ENCODE peak calls at places on chromosomes 6 and 20, in nine cellular contexts. One of them, this sample, is unnamed.

GRCh38 chr20:49562341-49563014 is 5.5 kb downstream of the PTGIS start:
- DNase-seq in Caki2: peak; percentile 49
- DNase-seq in cerebellum: no peak
- DNase-seq in NCI-H1105: no peak
- DNase-seq in GDM1: no peak
- DNase-seq in stimulated activated CD8-positive, alpha-beta memory T cell treated with anti-CD3 and anti-CD28 coated beads, Interleukin-15, amount 100 ng/mL, for 1 hour: no peak
- DNase-seq in activated naive CD4-positive, alpha-beta T cell: no peak
- DNase-seq in fibroblast of the conjunctiva: no peak
- DNase-seq in HS-27A: peak; percentile 84
- DNase-seq in this sample: no peak

GRCh38 chr6:21595265-21595950 is 1.9 kb downstream of the SOX4 start:
- DNase-seq in Caki2: peak; percentile 58
- DNase-seq in cerebellum: peak; percentile 28
- DNase-seq in NCI-H1105: peak; percentile 68
- DNase-seq in GDM1: no peak
- DNase-seq in stimulated activated CD8-positive, alpha-beta memory T cell treated with anti-CD3 and anti-CD28 coated beads, Interleukin-15, amount 100 ng/mL, for 1 hour: no peak
- DNase-seq in activated naive CD4-positive, alpha-beta T cell: no peak
- DNase-seq in fibroblast of the conjunctiva: no peak
- DNase-seq in HS-27A: no peak
- DNase-seq in this sample: no peak

GRCh38 chr20:24389686-24390085 is 79.7 kb upstream of the SYNDIG1 start:
- DNase-seq in Caki2: no peak
- DNase-seq in cerebellum: no peak
- DNase-seq in NCI-H1105: no peak
- DNase-seq in GDM1: peak; percentile 93
- DNase-seq in stimulated activated CD8-positive, alpha-beta memory T cell treated with anti-CD3 and anti-CD28 coated beads, Interleukin-15, amount 100 ng/mL, for 1 hour: no peak
- DNase-seq in activated naive CD4-positive, alpha-beta T cell: no peak
- DNase-seq in fibroblast of the conjunctiva: no peak
- DNase-seq in HS-27A: no peak
- DNase-seq in this sample: no peak

GRCh38 chr6:142058216-142058925 is 74.4 kb upstream of the GJE1 start:
- DNase-seq in Caki2: no peak
- DNase-seq in cerebellum: no peak
- DNase-seq in NCI-H1105: no peak
- DNase-seq in GDM1: no peak
- DNase-seq in stimulated activated CD8-positive, alpha-beta memory T cell treated with anti-CD3 and anti-CD28 coated beads, Interleukin-15, amount 100 ng/mL, for 1 hour: no peak
- DNase-seq in activated naive CD4-positive, alpha-beta T cell: no peak
- DNase-seq in fibroblast of the conjunctiva: no peak
- DNase-seq in HS-27A: no peak
- DNase-seq in this sample: no peak

GRCh38 chr20:63273635-63274380 is 1.2 kb downstream of the ARFGAP1 start:
- DNase-seq in Caki2: peak; percentile 71
- DNase-seq in cerebellum: no peak
- DNase-seq in NCI-H1105: no peak
- DNase-seq in GDM1: no peak
- DNase-seq in stimulated activated CD8-positive, alpha-beta memory T cell treated with anti-CD3 and anti-CD28 coated beads, Interleukin-15, amount 100 ng/mL, for 1 hour: no peak
- DNase-seq in activated naive CD4-positive, alpha-beta T cell: no peak
- DNase-seq in fibroblast of the conjunctiva: no peak
- DNase-seq in HS-27A: peak; percentile 42
- DNase-seq in this sample: no peak

GRCh38 chr6:149492798-149493165 is 8.0 kb upstream of the ZC3H12D start:
- DNase-seq in Caki2: no peak
- DNase-seq in cerebellum: no peak
- DNase-seq in NCI-H1105: no peak
- DNase-seq in GDM1: no peak
- DNase-seq in stimulated activated CD8-positive, alpha-beta memory T cell treated with anti-CD3 and anti-CD28 coated beads, Interleukin-15, amount 100 ng/mL, for 1 hour: no peak
- DNase-seq in activated naive CD4-positive, alpha-beta T cell: no peak
- DNase-seq in fibroblast of the conjunctiva: no peak
- DNase-seq in HS-27A: no peak
- DNase-seq in this sample: no peak

GRCh38 chr20:19275630-19276071 is 63.2 kb downstream of the SLC24A3 start:
- DNase-seq in Caki2: no peak
- DNase-seq in cerebellum: peak; percentile 8
- DNase-seq in NCI-H1105: peak; percentile 93
- DNase-seq in GDM1: no peak
- DNase-seq in stimulated activated CD8-positive, alpha-beta memory T cell treated with anti-CD3 and anti-CD28 coated beads, Interleukin-15, amount 100 ng/mL, for 1 hour: no peak
- DNase-seq in activated naive CD4-positive, alpha-beta T cell: no peak
- DNase-seq in fibroblast of the conjunctiva: peak; percentile 81
- DNase-seq in HS-27A: no peak
- DNase-seq in this sample: no peak

GRCh38 chr20:55472704-55473103 is 532.6 kb downstream of the CBLN4 start:
- DNase-seq in Caki2: no peak
- DNase-seq in cerebellum: no peak
- DNase-seq in NCI-H1105: no peak
- DNase-seq in GDM1: no peak
- DNase-seq in stimulated activated CD8-positive, alpha-beta memory T cell treated with anti-CD3 and anti-CD28 coated beads, Interleukin-15, amount 100 ng/mL, for 1 hour: no peak
- DNase-seq in activated naive CD4-positive, alpha-beta T cell: no peak
- DNase-seq in fibroblast of the conjunctiva: no peak
- DNase-seq in HS-27A: no peak
- DNase-seq in this sample: no peak

GRCh38 chr20:24737212-24737850 is 211.7 kb upstream of the CST7 start:
- DNase-seq in Caki2: no peak
- DNase-seq in cerebellum: no peak
- DNase-seq in NCI-H1105: no peak
- DNase-seq in GDM1: no peak
- DNase-seq in stimulated activated CD8-positive, alpha-beta memory T cell treated with anti-CD3 and anti-CD28 coated beads, Interleukin-15, amount 100 ng/mL, for 1 hour: no peak
- DNase-seq in activated naive CD4-positive, alpha-beta T cell: no peak
- DNase-seq in fibroblast of the conjunctiva: no peak
- DNase-seq in HS-27A: no peak
- DNase-seq in this sample: no peak

GRCh38 chr20:54172856-54173652 is 732 bp downstream of the CYP24A1 start:
- DNase-seq in Caki2: peak; percentile 78
- DNase-seq in cerebellum: no peak
- DNase-seq in NCI-H1105: peak; percentile 54
- DNase-seq in GDM1: no peak
- DNase-seq in stimulated activated CD8-positive, alpha-beta memory T cell treated with anti-CD3 and anti-CD28 coated beads, Interleukin-15, amount 100 ng/mL, for 1 hour: no peak
- DNase-seq in activated naive CD4-positive, alpha-beta T cell: no peak
- DNase-seq in fibroblast of the conjunctiva: no peak
- DNase-seq in HS-27A: no peak
- DNase-seq in this sample: no peak

GRCh38 chr6:127618729-127619128 is 41.8 kb downstream of the C6orf58 start:
- DNase-seq in Caki2: no peak
- DNase-seq in cerebellum: no peak
- DNase-seq in NCI-H1105: no peak
- DNase-seq in GDM1: no peak
- DNase-seq in stimulated activated CD8-positive, alpha-beta memory T cell treated with anti-CD3 and anti-CD28 coated beads, Interleukin-15, amount 100 ng/mL, for 1 hour: no peak
- DNase-seq in activated naive CD4-positive, alpha-beta T cell: no peak
- DNase-seq in fibroblast of the conjunctiva: peak; percentile 1
- DNase-seq in HS-27A: no peak
- DNase-seq in this sample: no peak

GRCh38 chr6:129890701-129891100 is 29.6 kb upstream of the TMEM244 start:
- DNase-seq in Caki2: no peak
- DNase-seq in cerebellum: no peak
- DNase-seq in NCI-H1105: no peak
- DNase-seq in GDM1: no peak
- DNase-seq in stimulated activated CD8-positive, alpha-beta memory T cell treated with anti-CD3 and anti-CD28 coated beads, Interleukin-15, amount 100 ng/mL, for 1 hour: no peak
- DNase-seq in activated naive CD4-positive, alpha-beta T cell: no peak
- DNase-seq in fibroblast of the conjunctiva: no peak
- DNase-seq in HS-27A: no peak
- DNase-seq in this sample: no peak

GRCh38 chr20:44450279-44450937 is 25.3 kb upstream of the TTPAL start:
- DNase-seq in Caki2: no peak
- DNase-seq in cerebellum: no peak
- DNase-seq in NCI-H1105: no peak
- DNase-seq in GDM1: no peak
- DNase-seq in stimulated activated CD8-positive, alpha-beta memory T cell treated with anti-CD3 and anti-CD28 coated beads, Interleukin-15, amount 100 ng/mL, for 1 hour: no peak
- DNase-seq in activated naive CD4-positive, alpha-beta T cell: no peak
- DNase-seq in fibroblast of the conjunctiva: no peak
- DNase-seq in HS-27A: no peak
- DNase-seq in this sample: no peak

GRCh38 chr6:98514073-98514720 is 320.2 kb upstream of the POU3F2 start:
- DNase-seq in Caki2: no peak
- DNase-seq in cerebellum: no peak
- DNase-seq in NCI-H1105: no peak
- DNase-seq in GDM1: no peak
- DNase-seq in stimulated activated CD8-positive, alpha-beta memory T cell treated with anti-CD3 and anti-CD28 coated beads, Interleukin-15, amount 100 ng/mL, for 1 hour: no peak
- DNase-seq in activated naive CD4-positive, alpha-beta T cell: no peak
- DNase-seq in fibroblast of the conjunctiva: no peak
- DNase-seq in HS-27A: no peak
- DNase-seq in this sample: no peak

GRCh38 chr6:80605165-80605989 is 498.9 kb downstream of the BCKDHB start:
- DNase-seq in Caki2: peak; percentile 59
- DNase-seq in cerebellum: no peak
- DNase-seq in NCI-H1105: peak; percentile 23
- DNase-seq in GDM1: no peak
- DNase-seq in stimulated activated CD8-positive, alpha-beta memory T cell treated with anti-CD3 and anti-CD28 coated beads, Interleukin-15, amount 100 ng/mL, for 1 hour: no peak
- DNase-seq in activated naive CD4-positive, alpha-beta T cell: no peak
- DNase-seq in fibroblast of the conjunctiva: peak; percentile 17
- DNase-seq in HS-27A: no peak
- DNase-seq in this sample: no peak

GRCh38 chr20:9156529-9157280 is 87.8 kb downstream of the PLCB4 start:
- DNase-seq in Caki2: peak; percentile 28
- DNase-seq in cerebellum: no peak
- DNase-seq in NCI-H1105: no peak
- DNase-seq in GDM1: no peak
- DNase-seq in stimulated activated CD8-positive, alpha-beta memory T cell treated with anti-CD3 and anti-CD28 coated beads, Interleukin-15, amount 100 ng/mL, for 1 hour: no peak
- DNase-seq in activated naive CD4-positive, alpha-beta T cell: no peak
- DNase-seq in fibroblast of the conjunctiva: no peak
- DNase-seq in HS-27A: no peak
- DNase-seq in this sample: no peak

GRCh38 chr20:39066464-39066863 is 104.3 kb downstream of the DHX35 start:
- DNase-seq in Caki2: no peak
- DNase-seq in cerebellum: no peak
- DNase-seq in NCI-H1105: no peak
- DNase-seq in GDM1: no peak
- DNase-seq in stimulated activated CD8-positive, alpha-beta memory T cell treated with anti-CD3 and anti-CD28 coated beads, Interleukin-15, amount 100 ng/mL, for 1 hour: no peak
- DNase-seq in activated naive CD4-positive, alpha-beta T cell: no peak
- DNase-seq in fibroblast of the conjunctiva: no peak
- DNase-seq in HS-27A: no peak
- DNase-seq in this sample: peak; percentile 31

GRCh38 chr6:149236584-149236983 is 80.9 kb upstream of the TAB2 start:
- DNase-seq in Caki2: peak; percentile 25
- DNase-seq in cerebellum: no peak
- DNase-seq in NCI-H1105: peak; percentile 91
- DNase-seq in GDM1: no peak
- DNase-seq in stimulated activated CD8-positive, alpha-beta memory T cell treated with anti-CD3 and anti-CD28 coated beads, Interleukin-15, amount 100 ng/mL, for 1 hour: no peak
- DNase-seq in activated naive CD4-positive, alpha-beta T cell: no peak
- DNase-seq in fibroblast of the conjunctiva: peak; percentile 26
- DNase-seq in HS-27A: no peak
- DNase-seq in this sample: no peak

GRCh38 chr6:41648070-41648585 is 9.9 kb downstream of the MDFI start:
- DNase-seq in Caki2: no peak
- DNase-seq in cerebellum: no peak
- DNase-seq in NCI-H1105: no peak
- DNase-seq in GDM1: no peak
- DNase-seq in stimulated activated CD8-positive, alpha-beta memory T cell treated with anti-CD3 and anti-CD28 coated beads, Interleukin-15, amount 100 ng/mL, for 1 hour: no peak
- DNase-seq in activated naive CD4-positive, alpha-beta T cell: no peak
- DNase-seq in fibroblast of the conjunctiva: no peak
- DNase-seq in HS-27A: no peak
- DNase-seq in this sample: no peak

GRCh38 chr6:11538049-11538798 is 675 bp downstream of the TMEM170B start:
- DNase-seq in Caki2: no peak
- DNase-seq in cerebellum: peak; percentile 34
- DNase-seq in NCI-H1105: peak; percentile 14
- DNase-seq in GDM1: peak; percentile 32
- DNase-seq in stimulated activated CD8-positive, alpha-beta memory T cell treated with anti-CD3 and anti-CD28 coated beads, Interleukin-15, amount 100 ng/mL, for 1 hour: no peak
- DNase-seq in activated naive CD4-positive, alpha-beta T cell: peak; percentile 12
- DNase-seq in fibroblast of the conjunctiva: no peak
- DNase-seq in HS-27A: no peak
- DNase-seq in this sample: peak; percentile 25

GRCh38 chr6:79438015-79438414 is 99.2 kb downstream of the LCA5 start:
- DNase-seq in Caki2: no peak
- DNase-seq in cerebellum: no peak
- DNase-seq in NCI-H1105: no peak
- DNase-seq in GDM1: no peak
- DNase-seq in stimulated activated CD8-positive, alpha-beta memory T cell treated with anti-CD3 and anti-CD28 coated beads, Interleukin-15, amount 100 ng/mL, for 1 hour: no peak
- DNase-seq in activated naive CD4-positive, alpha-beta T cell: no peak
- DNase-seq in fibroblast of the conjunctiva: peak; percentile 41
- DNase-seq in HS-27A: no peak
- DNase-seq in this sample: no peak

GRCh38 chr6:84764332-84765049 is at the start of gene TBX18:
- DNase-seq in Caki2: no peak
- DNase-seq in cerebellum: peak; percentile 11
- DNase-seq in NCI-H1105: peak; percentile 63
- DNase-seq in GDM1: no peak
- DNase-seq in stimulated activated CD8-positive, alpha-beta memory T cell treated with anti-CD3 and anti-CD28 coated beads, Interleukin-15, amount 100 ng/mL, for 1 hour: no peak
- DNase-seq in activated naive CD4-positive, alpha-beta T cell: no peak
- DNase-seq in fibroblast of the conjunctiva: peak; percentile 99
- DNase-seq in HS-27A: peak; percentile 45
- DNase-seq in this sample: peak; percentile 81

GRCh38 chr6:3026811-3027626 is 27.3 kb downstream of the NQO2 start:
- DNase-seq in Caki2: no peak
- DNase-seq in cerebellum: no peak
- DNase-seq in NCI-H1105: no peak
- DNase-seq in GDM1: no peak
- DNase-seq in stimulated activated CD8-positive, alpha-beta memory T cell treated with anti-CD3 and anti-CD28 coated beads, Interleukin-15, amount 100 ng/mL, for 1 hour: peak; percentile 11
- DNase-seq in activated naive CD4-positive, alpha-beta T cell: no peak
- DNase-seq in fibroblast of the conjunctiva: peak; percentile 2
- DNase-seq in HS-27A: no peak
- DNase-seq in this sample: no peak

GRCh38 chr20:32623667-32624157 is 38.6 kb upstream of the NOL4L start:
- DNase-seq in Caki2: no peak
- DNase-seq in cerebellum: no peak
- DNase-seq in NCI-H1105: peak; percentile 24
- DNase-seq in GDM1: no peak
- DNase-seq in stimulated activated CD8-positive, alpha-beta memory T cell treated with anti-CD3 and anti-CD28 coated beads, Interleukin-15, amount 100 ng/mL, for 1 hour: no peak
- DNase-seq in activated naive CD4-positive, alpha-beta T cell: no peak
- DNase-seq in fibroblast of the conjunctiva: no peak
- DNase-seq in HS-27A: no peak
- DNase-seq in this sample: peak; percentile 35

GRCh38 chr6:1594495-1595200 is 15.1 kb upstream of the FOXC1 start:
- DNase-seq in Caki2: no peak
- DNase-seq in cerebellum: no peak
- DNase-seq in NCI-H1105: no peak
- DNase-seq in GDM1: no peak
- DNase-seq in stimulated activated CD8-positive, alpha-beta memory T cell treated with anti-CD3 and anti-CD28 coated beads, Interleukin-15, amount 100 ng/mL, for 1 hour: no peak
- DNase-seq in activated naive CD4-positive, alpha-beta T cell: no peak
- DNase-seq in fibroblast of the conjunctiva: no peak
- DNase-seq in HS-27A: no peak
- DNase-seq in this sample: no peak

GRCh38 chr6:17086469-17086868 is 15.4 kb upstream of the STMND1 start:
- DNase-seq in Caki2: peak; percentile 53
- DNase-seq in cerebellum: peak; percentile 19
- DNase-seq in NCI-H1105: peak; percentile 43
- DNase-seq in GDM1: no peak
- DNase-seq in stimulated activated CD8-positive, alpha-beta memory T cell treated with anti-CD3 and anti-CD28 coated beads, Interleukin-15, amount 100 ng/mL, for 1 hour: no peak
- DNase-seq in activated naive CD4-positive, alpha-beta T cell: no peak
- DNase-seq in fibroblast of the conjunctiva: peak; percentile 49
- DNase-seq in HS-27A: peak; percentile 66
- DNase-seq in this sample: peak; percentile 21

GRCh38 chr20:13338097-13338661 is 117.1 kb downstream of the ISM1 start:
- DNase-seq in Caki2: no peak
- DNase-seq in cerebellum: no peak
- DNase-seq in NCI-H1105: no peak
- DNase-seq in GDM1: no peak
- DNase-seq in stimulated activated CD8-positive, alpha-beta memory T cell treated with anti-CD3 and anti-CD28 coated beads, Interleukin-15, amount 100 ng/mL, for 1 hour: no peak
- DNase-seq in activated naive CD4-positive, alpha-beta T cell: no peak
- DNase-seq in fibroblast of the conjunctiva: no peak
- DNase-seq in HS-27A: no peak
- DNase-seq in this sample: no peak

GRCh38 chr6:8005136-8005535 is 59.1 kb downstream of the BLOC1S5 start:
- DNase-seq in Caki2: no peak
- DNase-seq in cerebellum: no peak
- DNase-seq in NCI-H1105: no peak
- DNase-seq in GDM1: no peak
- DNase-seq in stimulated activated CD8-positive, alpha-beta memory T cell treated with anti-CD3 and anti-CD28 coated beads, Interleukin-15, amount 100 ng/mL, for 1 hour: no peak
- DNase-seq in activated naive CD4-positive, alpha-beta T cell: no peak
- DNase-seq in fibroblast of the conjunctiva: no peak
- DNase-seq in HS-27A: no peak
- DNase-seq in this sample: no peak

GRCh38 chr6:89385156-89385667 is 26.9 kb downstream of the RRAGD start:
- DNase-seq in Caki2: peak; percentile 45
- DNase-seq in cerebellum: peak; percentile 87
- DNase-seq in NCI-H1105: no peak
- DNase-seq in GDM1: no peak
- DNase-seq in stimulated activated CD8-positive, alpha-beta memory T cell treated with anti-CD3 and anti-CD28 coated beads, Interleukin-15, amount 100 ng/mL, for 1 hour: no peak
- DNase-seq in activated naive CD4-positive, alpha-beta T cell: no peak
- DNase-seq in fibroblast of the conjunctiva: no peak
- DNase-seq in HS-27A: no peak
- DNase-seq in this sample: no peak

This sample was measured in progenitor cell of endocrine pancreas.